ENCODE peak calls at places on chromosomes 13 and 19, in four cellular contexts. R is fibroblast of pulmonary artery, Q is SK-N-SH, P is GM12864. E is an unnamed sample.

GRCh38 chr13:50387124-50387581 is 371.9 kb downstream of the KCNRG start:
- DNase-seq in R (peak), Q (peak), P (no peak), E (peak)

GRCh38 chr13:26719356-26719945 is 41.1 kb downstream of the GPR12 start:
- DNase-seq in R (no peak), Q (no peak), P (no peak), E (no peak)

GRCh38 chr19:4967738-4968461 is 1.0 kb upstream of the KDM4B start:
- DNase-seq in Q (no peak), R (no peak), P (no peak), E (peak)

GRCh38 chr19:12984683-12985048 is 10.6 kb upstream of the NFIX start:
- DNase-seq in P (no peak), R (no peak), Q (no peak), E (no peak)

GRCh38 chr19:54461201-54462071 is 2.1 kb downstream of the LENG9 start:
- DNase-seq in P (no peak), R (peak), Q (no peak), E (no peak)

GRCh38 chr19:41957838-41958366 is 1.2 kb downstream of the RABAC1 start:
- DNase-seq in P (peak), Q (peak), R (peak), E (peak)

GRCh38 chr13:86087241-86087640 is 288.0 kb upstream of the SLITRK6 start:
- DNase-seq in Q (no peak), R (no peak), P (no peak), E (peak)

GRCh38 chr13:81639984-81640582 is 1299.2 kb upstream of the SPRY2 start:
- DNase-seq in Q (peak), P (no peak), R (no peak), E (peak)

GRCh38 chr19:56507446-56508281 is at the start of gene ZNF471:
- DNase-seq in P (no peak), R (peak), Q (peak), E (peak)

GRCh38 chr19:19538077-19538764 is at the start of gene CILP2:
- DNase-seq in Q (peak), P (no peak), R (no peak), E (no peak)
- H3K4me3 ChIP-seq in Q (peak), P (no peak), R (no peak), E (no peak)

GRCh38 chr13:33285420-33286124 is at the start of gene STARD13:
- DNase-seq in P (no peak), Q (peak), R (peak), E (peak)
- TF ChIP-seq CTCF in P (no peak), Q (peak), R (peak), E (peak)

GRCh38 chr13:103931885-103932284 is 865.7 kb upstream of the SLC10A2 start:
- DNase-seq in P (no peak), Q (no peak), R (no peak), E (no peak)
- H3K4me3 ChIP-seq in P (no peak), Q (no peak), R (no peak), E (no peak)

GRCh38 chr13:39284801-39285388 is 246.6 kb downstream of the NHLRC3 start:
- DNase-seq in P (no peak), R (peak), Q (no peak), E (no peak)
- TF ChIP-seq CTCF in P (no peak), R (peak), Q (peak), E (no peak)

DNA sequence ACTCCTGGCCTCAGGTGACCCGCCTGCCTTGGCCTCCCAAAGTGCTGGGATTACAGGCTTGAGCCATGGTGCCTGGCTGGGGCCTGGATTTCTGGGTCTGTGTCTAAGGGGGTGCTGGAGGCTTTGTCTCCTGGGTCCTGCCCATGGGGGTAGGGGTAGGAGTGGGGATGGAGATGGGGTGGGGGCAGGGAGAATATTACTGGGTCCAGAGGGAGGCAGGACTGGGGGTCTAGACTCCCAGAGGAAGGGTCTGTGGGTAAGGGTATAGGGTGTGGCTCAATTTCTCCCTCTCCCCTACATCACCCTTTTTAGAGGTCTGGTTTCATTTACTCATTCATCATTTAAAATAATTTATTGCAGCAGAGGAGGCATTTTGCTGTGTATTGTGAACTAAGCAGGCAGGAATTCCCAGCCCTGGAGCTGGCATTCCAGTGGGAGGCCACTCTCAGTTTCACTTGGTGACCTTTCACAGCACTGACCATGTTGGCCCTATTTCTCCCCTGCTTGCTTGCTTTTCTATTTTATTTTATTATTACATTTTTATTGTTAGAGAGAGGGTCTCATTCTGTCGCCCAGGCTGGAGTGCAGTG is 810 bp upstream of the NFKBID start:
- DNase-seq in Q (no peak), R (peak), P (no peak), E (peak)
- H3K4me3 ChIP-seq in Q (peak), R (peak), P (peak), E (no peak)

DNA sequence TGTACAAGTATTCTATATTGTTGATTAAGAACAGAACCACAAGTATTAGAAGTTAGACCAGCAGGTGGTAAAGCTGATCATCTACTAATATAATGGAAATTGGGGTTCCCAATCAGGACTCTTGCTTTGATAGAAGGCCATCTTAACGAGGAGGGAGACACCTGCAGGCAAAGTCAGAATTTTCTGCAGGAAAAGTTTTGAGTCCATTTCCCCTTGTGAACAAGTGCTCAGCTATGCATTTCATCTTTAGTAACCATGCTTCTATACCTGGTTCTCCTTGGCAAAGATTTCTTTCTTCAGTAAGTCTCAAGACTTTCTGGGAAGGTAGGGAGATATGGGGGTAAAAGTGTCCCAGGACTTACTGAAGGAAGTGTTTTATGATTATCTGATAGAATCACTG is 36.1 kb upstream of the USPL1 start:
- DNase-seq in P (no peak), R (peak), Q (no peak), E (peak)
- TF ChIP-seq CTCF in P (peak), R (peak), Q (peak), E (peak)